ENCODE peak calls at places on chromosomes 16 and 17, in ten cellular contexts. I, O, W, X, R, E, P, G, M and A are unnamed samples.

GRCh38 chr17:45155029-45155428 is 6.6 kb upstream of the HEXIM2 start:
- DNase-seq in E (no peak), X (no peak), W (no peak), O (no peak), I (no peak), M (no peak), G (no peak), R (no peak), P (no peak), A (no peak)

GRCh38 chr17:8557176-8557806 is 73.2 kb downstream of the MYH10 start:
- DNase-seq in R (no peak), O (no peak), I (no peak), W (no peak), P (no peak), M (no peak), E (peak), X (no peak), G (no peak), A (no peak)

GRCh38 chr16:2857451-2858244 is at the start of gene PRSS22:
- DNase-seq in M (no peak), W (no peak), G (no peak), E (no peak), I (no peak), R (no peak), P (no peak), O (no peak), X (no peak), A (no peak)

GRCh38 chr17:81253358-81254131 is 14.4 kb downstream of the NDUFAF8 start:
- DNase-seq in M (peak), W (no peak), I (peak), R (no peak), O (no peak), P (no peak), E (peak), X (no peak), G (no peak), A (no peak)

GRCh38 chr17:77130521-77130920 is 10.2 kb upstream of the SEC14L1 start:
- DNase-seq in P (no peak), R (no peak), G (no peak), W (no peak), E (no peak), X (no peak), O (no peak), M (no peak), I (no peak), A (no peak)

GRCh38 chr17:27531469-27531948 is 75.3 kb downstream of the KSR1 start:
- DNase-seq in P (no peak), I (no peak), W (no peak), O (no peak), E (no peak), R (no peak), M (no peak), G (no peak), X (no peak), A (no peak)

GRCh38 chr16:87298857-87299465 is 18.2 kb downstream of the C16orf95 start:
- DNase-seq in X (no peak), W (no peak), M (no peak), I (no peak), P (no peak), O (no peak), R (no peak), G (no peak), E (no peak), A (no peak)

GRCh38 chr16:68356249-68356918 is 45.6 kb downstream of the PRMT7 start:
- DNase-seq in P (no peak), O (no peak), W (no peak), M (no peak), I (no peak), R (no peak), X (no peak), G (peak), E (no peak), A (no peak)

GRCh38 chr16:66512589-66513404 is 37.1 kb downstream of the TK2 start:
- DNase-seq in G (no peak), W (no peak), R (no peak), O (peak), E (peak), P (peak), M (peak), I (no peak), X (no peak), A (peak)

GRCh38 chr16:85061566-85061965 is 34.0 kb downstream of the KIAA0513 start:
- DNase-seq in E (no peak), R (peak), M (no peak), X (no peak), G (peak), O (peak), I (no peak), W (no peak), P (peak), A (no peak)

GRCh38 chr16:64412578-64413280 is 709.1 kb downstream of the CDH11 start:
- DNase-seq in M (peak), P (no peak), R (peak), W (no peak), G (peak), X (no peak), O (no peak), I (no peak), E (peak), A (no peak)

GRCh38 chr17:35947156-35947585 is 3.7 kb upstream of the LYZL6 start:
- DNase-seq in P (no peak), E (peak), M (peak), X (no peak), O (peak), W (no peak), G (peak), R (no peak), I (peak), A (no peak)

GRCh38 chr17:43905985-43906852 is 1.1 kb downstream of the MPP2 start:
- DNase-seq in O (peak), W (no peak), M (peak), E (peak), R (peak), G (peak), P (no peak), X (no peak), I (peak), A (peak)

GRCh38 chr16:49756971-49757743 is 98.8 kb downstream of the ZNF423 start:
- DNase-seq in R (no peak), W (no peak), G (no peak), M (no peak), O (no peak), P (no peak), I (no peak), E (peak), X (no peak), A (no peak)

GRCh38 chr16:8564934-8565345 is 25.4 kb downstream of the TMEM114 start:
- DNase-seq in W (no peak), P (no peak), X (no peak), E (no peak), O (no peak), G (no peak), R (no peak), I (no peak), M (no peak), A (no peak)

GRCh38 chr17:62381561-62381960 is 1.2 kb downstream of the EFCAB3 start:
- DNase-seq in X (no peak), I (no peak), E (no peak), G (no peak), W (no peak), M (no peak), O (no peak), R (no peak), P (no peak), A (no peak)

GRCh38 chr16:50308237-50308965 is 42.0 kb downstream of the ADCY7 start:
- DNase-seq in P (no peak), W (no peak), R (no peak), M (no peak), G (no peak), E (no peak), I (no peak), O (no peak), X (no peak), A (peak)

GRCh38 chr17:78058581-78058980 is 70.0 kb downstream of the TMC6 start:
- DNase-seq in P (no peak), W (no peak), E (no peak), R (no peak), O (no peak), M (no peak), I (no peak), X (no peak), G (no peak), A (no peak)

GRCh38 chr16:15899538-15900100 is 11.2 kb upstream of the CEP20 start:
- DNase-seq in P (no peak), X (no peak), E (peak), I (peak), R (no peak), G (peak), W (no peak), M (peak), O (no peak), A (no peak)

GRCh38 chr17:70295329-70295728 is 126.0 kb downstream of the KCNJ2 start:
- DNase-seq in W (no peak), I (no peak), O (no peak), R (no peak), G (no peak), P (no peak), X (no peak), E (peak), M (peak), A (no peak)

GRCh38 chr17:82103588-82104451 is 5.8 kb upstream of the FASN start:
- DNase-seq in R (no peak), M (peak), O (peak), W (no peak), I (no peak), E (peak), G (peak), P (peak), X (no peak), A (no peak)

GRCh38 chr16:85475233-85475632 is 137.9 kb upstream of the GSE1 start:
- DNase-seq in I (no peak), R (no peak), G (no peak), W (no peak), E (no peak), M (no peak), X (no peak), P (no peak), O (no peak), A (no peak)

GRCh38 chr16:10514369-10515055 is 65.9 kb downstream of the EMP2 start:
- DNase-seq in I (peak), G (peak), X (no peak), E (peak), P (peak), O (peak), M (peak), W (no peak), R (no peak), A (peak)

DNA sequence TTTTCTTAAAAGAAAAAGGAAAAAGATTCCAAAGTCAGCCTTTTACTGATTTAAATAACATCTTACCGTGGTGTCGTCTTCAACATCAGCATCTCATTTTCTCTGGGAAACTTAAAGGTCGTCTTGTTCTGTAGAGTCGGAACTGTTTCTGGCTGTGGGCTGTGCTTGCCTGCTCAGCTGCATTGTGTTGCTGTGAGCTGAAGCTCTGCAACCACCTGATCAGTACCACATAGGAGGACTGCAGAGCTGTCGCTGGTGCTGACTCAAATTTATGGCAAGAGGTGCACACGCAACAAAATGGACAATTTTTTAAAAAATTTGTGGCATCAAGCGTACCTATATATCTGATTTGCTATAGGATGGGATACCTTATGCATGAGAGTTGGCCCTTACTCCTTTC is at the start of gene OMG:
- DNase-seq in P (no peak), E (no peak), R (no peak), G (no peak), X (no peak), I (no peak), O (no peak), M (no peak), W (no peak), A (no peak)
- H3K27ac ChIP-seq in P (no peak), E (no peak), R (no peak), G (no peak), X (no peak), I (no peak), O (no peak), M (no peak), W (no peak), A (no peak)

GRCh38 chr16:78606572-78606971 is 507.1 kb downstream of the WWOX start:
- DNase-seq in I (no peak), M (no peak), O (no peak), R (no peak), E (no peak), G (no peak), P (no peak), W (no peak), X (no peak), A (no peak)
- H3K4me3 ChIP-seq in I (no peak), M (no peak), O (no peak), R (no peak), E (no peak), G (no peak), P (no peak), W (no peak), X (no peak), A (no peak)

GRCh38 chr17:2241823-2242222 is 61.8 kb downstream of the SMG6 start:
- DNase-seq in P (no peak), I (no peak), G (no peak), X (no peak), R (peak), O (no peak), W (no peak), M (peak), E (peak), A (no peak)

GRCh38 chr17:2244545-2245525 is 58.8 kb downstream of the SMG6 start:
- DNase-seq in M (peak), W (no peak), P (peak), G (peak), X (peak), R (peak), E (peak), O (peak), I (peak), A (peak)

GRCh38 chr17:2240541-2240940 is 63.0 kb downstream of the SMG6 start:
- DNase-seq in X (no peak), M (peak), E (peak), W (no peak), I (no peak), G (no peak), P (no peak), R (peak), O (no peak), A (no peak)

GRCh38 chr17:2247005-2247404 is 56.6 kb downstream of the SMG6 start:
- DNase-seq in P (no peak), E (no peak), X (no peak), I (no peak), O (no peak), M (no peak), G (no peak), R (no peak), W (no peak), A (no peak)

GRCh38 chr17:2243953-2244352 is 59.6 kb downstream of the SMG6 start:
- DNase-seq in R (peak), M (peak), E (no peak), X (no peak), W (no peak), O (no peak), G (no peak), P (no peak), I (no peak), A (no peak)
- H3K27ac ChIP-seq in R (peak), M (peak), E (no peak), X (no peak), W (peak), O (peak), G (peak), P (no peak), I (no peak), A (peak)

GRCh38 chr16:88967800-88968588 is 9.0 kb downstream of the CBFA2T3 start:
- DNase-seq in G (no peak), M (no peak), O (no peak), R (no peak), I (no peak), X (no peak), P (no peak), E (no peak), W (no peak), A (no peak)
- H3K4me3 ChIP-seq in G (no peak), M (no peak), O (no peak), R (no peak), I (no peak), X (no peak), P (no peak), E (no peak), W (no peak), A (no peak)